ENCODE peak calls at places on chromosome 9, in four cellular contexts. B, O, H and F are unnamed samples. For H3K4me1, the result is how much of the 10 kb centered on the place peaks cover.

GRCh38 chr9:126532019-126532462 is 81.7 kb upstream of the LMX1B start:
- DNase-seq in B (no peak), O (no peak), H (no peak), F (no peak)

GRCh38 chr9:75896193-75896592 is 5.7 kb downstream of the PCSK5 start:
- DNase-seq in B (no peak), O (no peak), H (no peak), F (no peak)

GRCh38 chr9:72540348-72540873 is 19.0 kb downstream of the TMC1 start:
- DNase-seq in B (no peak), O (no peak), H (no peak), F (peak)

GRCh38 chr9:136940526-136941230 is 3.9 kb downstream of the FBXW5 start:
- DNase-seq in B (no peak), O (no peak), H (no peak), F (no peak)

GRCh38 chr9:135343733-135344522 is 135.7 kb upstream of the PPP1R26 start:
- DNase-seq in B (peak), O (peak), H (no peak), F (no peak)

GRCh38 chr9:79769476-79770275 is 197.9 kb downstream of the TLE4 start:
- DNase-seq in B (no peak), O (no peak), H (no peak), F (no peak)

GRCh38 chr9:88173378-88173999 is 35.2 kb upstream of the SPATA31C2 start:
- DNase-seq in B (no peak), O (peak), H (no peak), F (no peak)

GRCh38 chr9:88711719-88712118 is 176.7 kb downstream of the NXNL2 start:
- DNase-seq in B (no peak), O (no peak), H (no peak), F (no peak)

GRCh38 chr9:2872307-2872940 is 28.5 kb upstream of the PUM3 start:
- DNase-seq in B (no peak), O (no peak), H (no peak), F (no peak)

GRCh38 chr9:119298076-119298853 is 71.0 kb downstream of the BRINP1 start:
- DNase-seq in B (no peak), O (no peak), H (no peak), F (no peak)

GRCh38 chr9:136789523-136789937 is 1.6 kb upstream of the TMEM141 start:
- DNase-seq in B (no peak), O (no peak), H (no peak), F (no peak)

GRCh38 chr9:124008307-124008854 is 3.2 kb upstream of the LHX2 start:
- DNase-seq in B (no peak), O (no peak), H (no peak), F (no peak)

GRCh38 chr9:93252116-93252780 is 68.3 kb downstream of the WNK2 start:
- DNase-seq in B (no peak), O (no peak), H (no peak), F (no peak)

GRCh38 chr9:79799691-79800345 is 228.1 kb downstream of the TLE4 start:
- DNase-seq in B (no peak), O (no peak), H (no peak), F (no peak)

GRCh38 chr9:106860731-106861584 is 2.0 kb upstream of the ZNF462 start:
- DNase-seq in B (no peak), O (no peak), H (no peak), F (peak)

GRCh38 chr9:106864533-106865143 is 1.7 kb downstream of the ZNF462 start:
- DNase-seq in B (no peak), O (no peak), H (no peak), F (no peak)

GRCh38 chr9:106861585-106862114 is 1.3 kb upstream of the ZNF462 start:
- DNase-seq in B (no peak), O (no peak), H (no peak), F (no peak)

GRCh38 chr9:106862115-106862945 is 636 bp upstream of the ZNF462 start:
- DNase-seq in B (no peak), O (no peak), H (no peak), F (no peak)

DNA sequence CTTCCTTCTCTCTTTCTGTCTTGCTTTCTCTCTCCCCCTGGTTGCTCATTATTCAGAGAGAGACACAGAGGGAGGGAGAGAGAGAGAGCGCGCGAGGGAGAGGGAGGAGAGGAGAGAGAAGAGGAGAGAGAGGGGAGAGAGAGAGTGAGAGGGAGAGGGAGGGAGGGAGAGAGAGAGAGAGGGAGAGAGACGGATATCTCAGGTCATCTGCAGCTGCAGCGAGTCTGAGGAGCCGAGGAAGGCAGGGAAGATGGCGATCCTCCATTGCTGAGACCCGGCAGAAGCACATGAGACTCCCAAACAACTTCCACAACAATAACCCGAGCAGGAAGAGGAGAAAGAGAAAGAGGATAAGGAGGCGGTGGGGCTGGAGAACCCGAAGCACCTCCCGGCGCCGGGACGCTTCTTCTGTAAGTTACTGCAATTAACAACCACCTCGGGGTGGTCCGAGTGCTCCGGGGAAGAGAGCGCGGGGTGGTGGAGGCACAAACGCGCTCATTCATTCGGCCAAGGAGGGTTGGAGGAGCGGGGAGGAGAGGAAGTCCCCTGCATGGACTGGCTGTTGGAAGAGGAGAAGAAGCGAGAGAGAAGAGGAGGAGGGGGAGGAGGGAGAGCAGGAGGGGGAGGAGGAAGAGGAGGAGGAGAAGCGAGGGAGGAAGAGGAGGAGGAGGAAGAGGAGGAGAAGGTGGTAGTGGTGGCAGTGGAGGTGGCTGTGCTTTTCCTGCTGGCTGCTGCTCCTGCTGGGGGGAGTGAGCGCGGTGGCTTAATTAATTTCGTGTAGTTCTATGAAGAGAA is at the start of gene ZNF462:
- DNase-seq in B (no peak), O (no peak), H (no peak), F (no peak)
- TF ChIP-seq POLR2AphosphoS5 in B (no peak), O (peak), H (no peak), F (no peak)

GRCh38 chr9:133635903-133636531 is at the start of gene DBH:
- DNase-seq in B (no peak), O (no peak), H (no peak), F (no peak)

GRCh38 chr9:133633681-133633990 is 2.5 kb upstream of the DBH start:
- DNase-seq in B (no peak), O (no peak), H (no peak), F (no peak)

GRCh38 chr9:133634024-133634691 is 2.0 kb upstream of the DBH start:
- DNase-seq in B (no peak), O (no peak), H (no peak), F (no peak)

GRCh38 chr9:133635506-133635902 is 659 bp upstream of the DBH start:
- DNase-seq in B (no peak), O (no peak), H (no peak), F (no peak)

GRCh38 chr9:133635098-133635497 is 1.1 kb upstream of the DBH start:
- DNase-seq in B (no peak), O (no peak), H (no peak), F (no peak)
- H3K27ac ChIP-seq in B (no peak), O (no peak), H (no peak), F (no peak)

GRCh38 chr9:78297672-78297961 is 692 bp downstream of the PSAT1 start:
- DNase-seq in B (no peak), O (no peak), H (no peak), F (no peak)
- H3K4me1 ChIP-seq in B (under half), O (under half), H (under half), F (under half)

GRCh38 chr9:114078021-114078780 is at the start of gene AMBP:
- DNase-seq in B (peak), O (no peak), H (no peak), F (no peak)
- TF ChIP-seq POLR2AphosphoS5 in B (no peak), O (no peak), H (no peak), F (no peak)

GRCh38 chr9:13267743-13268142 is 11.7 kb downstream of the MPDZ start:
- DNase-seq in B (no peak), O (no peak), H (no peak), F (no peak)

GRCh38 chr9:13266172-13266571 is 13.3 kb downstream of the MPDZ start:
- DNase-seq in B (no peak), O (no peak), H (no peak), F (no peak)

GRCh38 chr9:13263511-13263910 is 16.0 kb downstream of the MPDZ start:
- DNase-seq in B (no peak), O (no peak), H (no peak), F (no peak)

GRCh38 chr9:13268469-13268868 is 11.0 kb downstream of the MPDZ start:
- DNase-seq in B (no peak), O (no peak), H (no peak), F (no peak)

DNA sequence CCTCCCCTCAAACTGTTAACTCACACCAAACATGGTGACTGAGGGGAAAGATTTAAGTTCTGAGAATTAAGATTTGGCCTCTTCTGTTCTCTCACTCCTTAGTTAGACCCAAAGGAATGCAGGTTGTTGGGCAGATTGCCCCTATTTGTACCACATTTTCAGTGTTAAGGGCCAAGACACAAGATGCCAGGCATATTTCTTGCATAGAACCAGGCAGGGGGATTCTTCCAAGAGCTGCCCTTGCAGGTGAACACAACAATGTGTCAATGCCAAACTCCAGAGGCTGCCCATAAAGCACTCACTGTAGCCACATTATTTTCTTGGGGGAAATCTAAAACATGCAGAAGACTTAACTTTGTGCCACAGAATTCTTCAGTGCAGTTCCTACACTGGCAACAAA is 14.7 kb downstream of the MPDZ start:
- DNase-seq in B (no peak), O (no peak), H (no peak), F (peak)
- H3K27ac ChIP-seq in B (no peak), O (no peak), H (no peak), F (peak)

GRCh38 chr9:133777871-133778270 is 39.7 kb upstream of the SARDH start:
- DNase-seq in B (no peak), O (no peak), H (no peak), F (no peak)
- H3K4me1 ChIP-seq in B (under half), O (under half), H (under half), F (under half)

GRCh38 chr9:107809859-107810492 is 320.4 kb upstream of the KLF4 start:
- DNase-seq in B (no peak), O (no peak), H (no peak), F (no peak)

GRCh38 chr9:107807183-107807582 is 317.6 kb upstream of the KLF4 start:
- DNase-seq in B (no peak), O (no peak), H (no peak), F (no peak)

GRCh38 chr9:107813287-107813686 is 323.7 kb upstream of the KLF4 start:
- DNase-seq in B (no peak), O (no peak), H (no peak), F (no peak)

GRCh38 chr9:107815782-107816181 is 326.2 kb upstream of the KLF4 start:
- DNase-seq in B (no peak), O (no peak), H (no peak), F (no peak)

DNA sequence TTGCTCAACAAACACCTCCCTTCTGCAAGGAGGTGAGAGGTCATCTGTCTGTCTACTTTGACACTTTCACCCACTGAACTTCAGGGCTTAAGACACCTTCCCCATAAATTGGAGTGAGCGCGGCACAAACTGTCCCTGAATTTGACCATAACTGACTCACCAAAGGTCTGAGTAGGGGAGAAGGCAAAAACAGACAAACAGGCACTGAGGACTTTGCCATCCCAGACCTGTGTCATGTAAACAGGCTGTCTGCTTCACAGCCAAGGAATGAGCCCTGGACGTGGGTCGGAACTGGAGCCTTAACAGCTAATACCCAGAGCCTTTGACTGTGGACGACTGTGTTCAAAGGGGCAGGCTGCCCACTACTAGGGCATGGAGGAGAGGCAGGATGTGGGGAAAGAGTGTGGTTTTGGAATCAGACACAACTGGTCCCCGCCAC is 320.9 kb upstream of the KLF4 start:
- DNase-seq in B (no peak), O (no peak), H (no peak), F (no peak)
- TF ChIP-seq POLR2AphosphoS5 in B (no peak), O (no peak), H (no peak), F (no peak)

GRCh38 chr9:83987402-83987791 is 6.8 kb downstream of the RMI1 start:
- DNase-seq in B (no peak), O (no peak), H (no peak), F (no peak)

GRCh38 chr9:83988411-83988810 is 7.8 kb downstream of the RMI1 start:
- DNase-seq in B (no peak), O (no peak), H (no peak), F (no peak)

GRCh38 chr9:83986223-83986622 is 5.6 kb downstream of the RMI1 start:
- DNase-seq in B (no peak), O (no peak), H (no peak), F (no peak)

GRCh38 chr9:83991355-83991754 is 10.8 kb downstream of the RMI1 start:
- DNase-seq in B (no peak), O (no peak), H (no peak), F (no peak)

GRCh38 chr9:83986765-83987401 is 6.3 kb downstream of the RMI1 start:
- DNase-seq in B (peak), O (no peak), H (no peak), F (no peak)
- H3K27ac ChIP-seq in B (peak), O (no peak), H (no peak), F (no peak)

GRCh38 chr9:98791147-98792095 is 4.9 kb downstream of the ANKS6 start:
- DNase-seq in B (peak), O (peak), H (no peak), F (peak)
- H3K4me1 ChIP-seq in B (half or more), O (under half), H (under half), F (under half)

GRCh38 chr9:130042406-130042930 is 521 bp downstream of the FNBP1 start:
- DNase-seq in B (peak), O (no peak), H (no peak), F (no peak)

GRCh38 chr9:130041648-130042405 is 1.2 kb downstream of the FNBP1 start:
- DNase-seq in B (no peak), O (no peak), H (no peak), F (no peak)

GRCh38 chr9:130042931-130043653 is at the start of gene FNBP1:
- DNase-seq in B (peak), O (no peak), H (no peak), F (peak)

GRCh38 chr9:130045657-130046450 is 2.9 kb upstream of the FNBP1 start:
- DNase-seq in B (no peak), O (no peak), H (no peak), F (no peak)

GRCh38 chr9:130043654-130044623 is 950 bp upstream of the FNBP1 start:
- DNase-seq in B (peak), O (no peak), H (no peak), F (no peak)
- TF ChIP-seq POLR2AphosphoS5 in B (no peak), O (no peak), H (no peak), F (peak)